ENCODE peak calls at places on chromosomes 11 and 22, in six cellular contexts. I is foreskin fibroblast, S is C1 segment of cervical spinal cord, C is Daoy, M is retina, A is HT1080. B is an unnamed sample.

GRCh38 chr11:3658252-3658651 is 12.9 kb downstream of the CHRNA10 start:
- DNase-seq in C (no peak), A (no peak), I (no peak), S (no peak), M (no peak), B (no peak)

GRCh38 chr11:33670250-33671011 is 30.2 kb downstream of the C11orf91 start:
- DNase-seq in A (peak), M (no peak), I (peak), S (no peak), C (peak), B (no peak)

GRCh38 chr22:18044548-18045271 is 20.3 kb upstream of the MICAL3 start:
- DNase-seq in M (no peak), S (peak), A (no peak), C (no peak), I (no peak), B (no peak)

GRCh38 chr11:82791779-82792178 is 58.1 kb upstream of the FAM181B start:
- DNase-seq in M (no peak), C (no peak), A (no peak), I (no peak), S (no peak), B (no peak)

GRCh38 chr22:38751422-38752346 is 4.1 kb downstream of the SUN2 start:
- DNase-seq in S (no peak), I (no peak), C (no peak), M (no peak), A (no peak), B (peak)

GRCh38 chr11:34358258-34358665 is 452 bp upstream of the ABTB2 start:
- DNase-seq in S (peak), I (peak), A (peak), M (peak), C (peak), B (peak)

GRCh38 chr11:95231126-95231880 is at the start of gene SESN3:
- DNase-seq in S (peak), I (peak), M (peak), C (peak), A (peak), B (peak)

GRCh38 chr11:48087974-48088681 is 107.8 kb downstream of the PTPRJ start:
- DNase-seq in C (no peak), I (no peak), M (no peak), A (no peak), S (no peak), B (no peak)

GRCh38 chr11:1705121-1706052 is 8.4 kb downstream of the KRTAP5-6 start:
- DNase-seq in C (peak), S (no peak), A (peak), I (no peak), M (no peak), B (peak)

GRCh38 chr11:122213111-122213510 is 97.1 kb upstream of the BLID start:
- DNase-seq in C (no peak), A (no peak), M (no peak), S (peak), I (no peak), B (no peak)

GRCh38 chr11:64870176-64870892 is 8.1 kb downstream of the EHD1 start:
- DNase-seq in C (peak), A (no peak), M (peak), S (no peak), I (peak), B (no peak)

GRCh38 chr11:37411289-37411688 is 813.3 kb upstream of the RAG2 start:
- DNase-seq in C (no peak), M (no peak), A (no peak), I (no peak), S (no peak), B (no peak)

GRCh38 chr22:33811686-33812085 is 108.6 kb downstream of the LARGE1 start:
- DNase-seq in C (peak), S (no peak), M (no peak), I (no peak), A (no peak), B (no peak)

GRCh38 chr11:17394743-17395390 is 6.4 kb upstream of the KCNJ11 start:
- DNase-seq in S (no peak), I (no peak), C (no peak), M (no peak), A (no peak), B (no peak)

GRCh38 chr22:39301926-39302325 is 17.5 kb downstream of the RPL3 start:
- DNase-seq in A (no peak), S (no peak), I (no peak), C (no peak), M (no peak), B (no peak)

GRCh38 chr11:64935634-64936081 is at the start of gene GPHA2:
- DNase-seq in C (no peak), I (peak), A (no peak), M (no peak), S (no peak), B (peak)

GRCh38 chr22:24117942-24118341 is 63.3 kb upstream of the SUSD2 start:
- DNase-seq in A (no peak), S (no peak), M (no peak), C (no peak), I (no peak), B (no peak)

GRCh38 chr11:78802058-78802633 is 227.5 kb upstream of the NARS2 start:
- DNase-seq in C (no peak), I (no peak), S (no peak), A (no peak), M (no peak), B (no peak)

GRCh38 chr22:28051787-28052356 is 132.8 kb upstream of the PITPNB start:
- DNase-seq in A (peak), I (peak), C (peak), S (no peak), M (peak), B (peak)

GRCh38 chr11:10450451-10451398 is 4.3 kb upstream of the AMPD3 start:
- DNase-seq in S (no peak), I (peak), A (no peak), C (no peak), M (peak), B (peak)

GRCh38 chr22:43867839-43868652 is 5.7 kb upstream of the SULT4A1 start:
- DNase-seq in C (peak), I (peak), S (peak), A (peak), M (peak), B (peak)

GRCh38 chr22:25764270-25765015 is 22.5 kb downstream of the MYO18B start:
- DNase-seq in C (no peak), A (no peak), I (no peak), S (no peak), M (no peak), B (no peak)

GRCh38 chr11:80320226-80320625 is 879.4 kb upstream of the TENM4 start:
- DNase-seq in M (no peak), S (no peak), C (no peak), I (no peak), A (no peak), B (no peak)

GRCh38 chr11:28448186-28448585 is 340.0 kb downstream of the METTL15 start:
- DNase-seq in M (no peak), A (no peak), C (no peak), I (peak), S (no peak), B (no peak)

GRCh38 chr11:120337133-120337895 is 1.1 kb downstream of the ARHGEF12 start:
- DNase-seq in I (peak), S (peak), M (no peak), C (peak), A (peak), B (peak)

GRCh38 chr11:63920870-63921417 is 4.0 kb upstream of the RCOR2 start:
- DNase-seq in C (no peak), M (peak), S (no peak), A (no peak), I (peak), B (no peak)

GRCh38 chr11:70604630-70605520 is 206.5 kb downstream of the CTTN start:
- DNase-seq in S (no peak), I (no peak), M (peak), C (peak), A (peak), B (no peak)

GRCh38 chr11:13262096-13262495 is 15.5 kb upstream of the BMAL1 start:
- DNase-seq in M (no peak), A (no peak), I (no peak), S (no peak), C (peak), B (peak)

GRCh38 chr22:24875862-24876506 is 70.0 kb downstream of the SGSM1 start:
- DNase-seq in S (no peak), I (peak), A (no peak), M (no peak), C (peak), B (no peak)

GRCh38 chr11:120013325-120014250 is 124.3 kb downstream of the TRIM29 start:
- DNase-seq in M (peak), S (peak), A (peak), I (peak), C (peak), B (peak)

GRCh38 chr11:27397619-27398412 is 34.8 kb upstream of the CCDC34 start:
- DNase-seq in A (no peak), M (peak), C (no peak), I (no peak), S (no peak), B (no peak)